ENCODE peak calls at places on chromosomes 4 and X, in nine cellular contexts. D, Y, K, Q, L, H, S, U and Z are unnamed samples. For H3K36me3, the result is how much of the 10 kb centered on the place peaks cover.

GRCh38 chrX:70359458-70359857 is 63.7 kb upstream of the GDPD2 start:
- DNase-seq in U (no peak), D (no peak), K (no peak), L (no peak), Q (no peak), H (no peak), Y (no peak), S (no peak), Z (no peak)

GRCh38 chr4:83219344-83219990 is 65.1 kb downstream of the COQ2 start:
- DNase-seq in K (no peak), U (peak), Q (no peak), S (peak), Y (no peak), L (no peak), D (peak), H (no peak), Z (no peak)

GRCh38 chr4:183499797-183500196 is 5.1 kb upstream of the ING2 start:
- DNase-seq in Y (no peak), H (no peak), D (no peak), Q (no peak), L (no peak), S (no peak), U (no peak), K (no peak), Z (no peak)

GRCh38 chrX:10512258-10512657 is 108.1 kb downstream of the MID1 start:
- DNase-seq in L (no peak), Q (no peak), H (no peak), D (peak), U (no peak), K (no peak), Y (no peak), S (no peak), Z (no peak)

GRCh38 chrX:22105231-22105630 is 73.1 kb downstream of the PHEX start:
- DNase-seq in S (no peak), Y (no peak), U (no peak), Q (no peak), H (no peak), K (no peak), D (no peak), L (no peak), Z (no peak)

GRCh38 chr4:95929448-95930064 is 89.7 kb downstream of the PDHA2 start:
- DNase-seq in Y (no peak), U (no peak), S (no peak), H (no peak), K (no peak), L (no peak), Q (no peak), D (no peak), Z (no peak)

GRCh38 chrX:64195862-64196261 is 9.6 kb downstream of the AMER1 start:
- DNase-seq in L (no peak), D (no peak), K (no peak), U (no peak), H (no peak), Q (no peak), S (no peak), Y (no peak), Z (peak)

GRCh38 chr4:99578679-99579078 is 4.1 kb downstream of the MTTP start:
- DNase-seq in K (no peak), S (no peak), L (no peak), Q (no peak), D (no peak), Y (no peak), H (no peak), U (no peak), Z (no peak)

GRCh38 chr4:20456416-20456815 is 204.7 kb downstream of the SLIT2 start:
- DNase-seq in S (no peak), U (no peak), L (no peak), Q (no peak), Y (no peak), K (no peak), H (no peak), D (no peak), Z (no peak)

GRCh38 chr4:54096563-54096962 is 3.4 kb upstream of the GSX2 start:
- DNase-seq in L (no peak), U (no peak), K (no peak), Q (no peak), H (no peak), Y (no peak), D (no peak), S (no peak), Z (no peak)

GRCh38 chr4:181870326-181870725 is 372.9 kb upstream of the TENM3 start:
- DNase-seq in H (no peak), Y (no peak), S (no peak), U (no peak), K (no peak), Q (no peak), L (no peak), D (peak), Z (no peak)

GRCh38 chrX:139924696-139925094 is 8.2 kb downstream of the ATP11C start:
- DNase-seq in L (no peak), Y (no peak), H (no peak), K (no peak), U (no peak), S (no peak), D (no peak), Q (no peak), Z (no peak)

GRCh38 chr4:23680616-23681518 is 209.0 kb downstream of the PPARGC1A start:
- DNase-seq in L (no peak), U (no peak), Y (no peak), Q (no peak), D (peak), K (no peak), H (no peak), S (no peak), Z (no peak)

GRCh38 chrX:119391279-119391678 is 7.9 kb upstream of the SLC25A43 start:
- DNase-seq in Q (no peak), H (no peak), L (no peak), Y (no peak), D (peak), K (no peak), S (no peak), U (no peak), Z (no peak)

GRCh38 chr4:76430519-76431388 is 4.3 kb upstream of the SHROOM3 start:
- DNase-seq in U (no peak), S (peak), D (peak), L (no peak), Q (no peak), H (no peak), K (no peak), Y (no peak), Z (no peak)

GRCh38 chrX:154728791-154729190 is 22.1 kb downstream of the GAB3 start:
- DNase-seq in Q (no peak), S (no peak), H (no peak), L (no peak), D (no peak), U (no peak), Y (no peak), K (no peak), Z (no peak)

GRCh38 chr4:145851516-145852201 is 87.0 kb downstream of the ZNF827 start:
- DNase-seq in H (no peak), Q (no peak), D (no peak), U (no peak), K (no peak), Y (no peak), L (no peak), S (no peak), Z (no peak)

GRCh38 chrX:41923925-41924693 is 755 bp upstream of the CASK start:
- DNase-seq in H (no peak), L (no peak), Q (no peak), D (peak), U (no peak), Y (no peak), K (no peak), S (no peak), Z (no peak)

GRCh38 chrX:84188320-84188834 is 378 bp upstream of the RPS6KA6 start:
- DNase-seq in D (peak), Q (no peak), L (peak), Y (peak), S (peak), U (peak), K (peak), H (peak), Z (peak)

GRCh38 chr4:184370711-184371389 is 103.5 kb downstream of the IRF2 start:
- DNase-seq in Q (no peak), S (no peak), Y (no peak), H (no peak), U (no peak), D (peak), K (no peak), L (no peak), Z (no peak)

GRCh38 chr4:1826531-1827350 is 29.2 kb downstream of the LETM1 start:
- DNase-seq in L (no peak), Y (no peak), S (no peak), Q (no peak), K (no peak), U (no peak), D (no peak), H (no peak), Z (no peak)

GRCh38 chrX:119802546-119802945 is 11.1 kb upstream of the RPL39 start:
- DNase-seq in Y (no peak), S (no peak), U (no peak), K (no peak), L (no peak), D (no peak), Q (no peak), H (no peak), Z (no peak)

GRCh38 chr4:41318839-41319530 is 62.3 kb downstream of the UCHL1 start:
- DNase-seq in Q (no peak), L (peak), Y (no peak), S (no peak), H (no peak), K (no peak), U (no peak), D (peak), Z (no peak)

GRCh38 chr4:13240066-13240465 is 244.1 kb downstream of the RAB28 start:
- DNase-seq in H (no peak), S (no peak), D (peak), U (no peak), K (no peak), Y (no peak), Q (no peak), L (no peak), Z (no peak)

GRCh38 chr4:24924309-24924781 is 11.5 kb upstream of the CCDC149 start:
- DNase-seq in D (peak), L (no peak), H (no peak), K (no peak), S (no peak), U (peak), Y (no peak), Q (no peak), Z (no peak)

GRCh38 chr4:150251752-150252190 is 173.5 kb downstream of the DCLK2 start:
- DNase-seq in K (no peak), Q (no peak), L (no peak), H (no peak), S (no peak), D (no peak), U (peak), Y (no peak), Z (no peak)

GRCh38 chr4:86870442-86871069 is 21.4 kb upstream of the SLC10A6 start:
- DNase-seq in U (no peak), H (no peak), S (no peak), Y (no peak), K (no peak), Q (no peak), L (no peak), D (no peak), Z (no peak)

GRCh38 chrX:129980043-129980442 is 2.4 kb upstream of the BCORL1 start:
- DNase-seq in D (no peak), Y (peak), S (peak), K (peak), U (peak), H (no peak), L (no peak), Q (no peak), Z (no peak)

GRCh38 chrX:129982300-129983246 is at the start of gene BCORL1:
- DNase-seq in Q (peak), H (peak), K (peak), S (peak), L (peak), U (peak), Y (peak), D (peak), Z (peak)

GRCh38 chrX:129981752-129982299 is 609 bp upstream of the BCORL1 start:
- DNase-seq in H (no peak), U (no peak), Y (no peak), K (no peak), L (no peak), S (no peak), Q (no peak), D (no peak), Z (no peak)

GRCh38 chrX:129980540-129981206 is 1.8 kb upstream of the BCORL1 start:
- DNase-seq in U (peak), H (peak), Y (peak), S (peak), Q (no peak), K (peak), L (peak), D (peak), Z (no peak)

GRCh38 chrX:129981207-129981553 is 1.3 kb upstream of the BCORL1 start:
- DNase-seq in H (no peak), D (no peak), S (no peak), K (no peak), Y (no peak), Q (no peak), L (no peak), U (no peak), Z (no peak)
- H3K36me3 ChIP-seq in H (under half), D (under half), S (under half), K (under half), Y (under half), Q (under half), L (under half), U (under half), Z (under half)

GRCh38 chr4:93396274-93396673 is 432.3 kb upstream of the ATOH1 start:
- DNase-seq in Q (no peak), U (no peak), D (peak), S (no peak), Y (no peak), K (no peak), L (no peak), H (no peak), Z (no peak)
- H3K4me3 ChIP-seq in Q (no peak), U (no peak), D (no peak), S (no peak), Y (no peak), K (no peak), L (no peak), H (no peak), Z (no peak)

DNA sequence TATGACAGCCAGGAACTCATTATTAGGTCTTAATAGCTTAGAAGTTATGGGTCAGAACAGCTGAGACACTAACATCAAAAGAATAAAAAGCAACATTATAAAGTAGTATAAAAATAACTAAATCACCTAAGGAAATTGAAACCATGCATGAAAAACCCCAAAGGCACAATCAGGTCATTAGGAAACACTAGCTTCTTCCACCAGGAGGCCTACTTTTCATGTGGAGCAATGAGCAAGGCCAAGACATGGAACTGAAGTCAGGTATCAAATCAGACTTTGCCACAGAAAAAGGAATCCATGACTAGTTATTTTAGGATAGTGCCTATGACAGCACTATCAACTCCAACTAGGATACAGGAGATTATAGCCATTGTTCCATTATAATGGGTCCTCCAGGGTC is 7.9 kb downstream of the HUWE1 start:
- DNase-seq in L (no peak), U (no peak), D (no peak), H (no peak), S (no peak), K (no peak), Q (no peak), Y (no peak), Z (no peak)
- H3K36me3 ChIP-seq in L (under half), U (under half), D (under half), H (under half), S (under half), K (under half), Q (under half), Y (under half), Z (half or more)

DNA sequence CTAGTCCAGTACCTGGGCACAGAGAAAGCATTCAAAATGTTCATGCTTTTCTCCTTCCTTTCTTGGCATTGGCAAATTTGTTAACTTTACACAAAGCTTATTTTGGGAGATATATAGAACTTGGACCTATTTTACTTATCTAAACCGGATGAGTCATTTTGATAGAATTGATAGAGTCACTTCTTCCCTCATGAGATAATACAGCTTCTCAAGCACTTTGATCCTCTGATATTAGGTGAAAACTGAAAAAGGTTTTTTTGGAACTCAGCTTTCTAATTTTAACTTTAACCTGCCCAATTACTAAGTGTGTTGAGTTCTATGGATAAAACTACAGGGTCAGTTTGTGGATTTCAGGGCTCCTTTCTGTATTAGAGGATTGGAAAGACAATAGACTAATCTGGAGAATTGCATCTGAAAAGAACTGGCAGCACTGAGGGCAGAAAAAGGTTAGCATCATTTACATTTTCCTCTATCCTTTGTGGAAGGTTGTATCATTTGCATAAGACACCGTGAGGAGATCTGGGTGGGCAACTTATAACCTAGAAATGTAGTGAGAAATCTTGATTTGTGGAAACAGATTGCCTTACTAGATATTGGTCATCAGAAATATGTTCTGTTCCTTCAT is 2.4 kb downstream of the WDR44 start:
- DNase-seq in H (no peak), U (no peak), S (no peak), L (no peak), Y (no peak), K (no peak), Q (no peak), D (no peak), Z (no peak)
- H3K4me3 ChIP-seq in H (no peak), U (peak), S (peak), L (peak), Y (peak), K (no peak), Q (peak), D (peak), Z (peak)

GRCh38 chrX:142613403-142613802 is 408.3 kb upstream of the MAGEC2 start:
- DNase-seq in Q (no peak), L (no peak), H (no peak), Y (no peak), K (no peak), D (no peak), S (no peak), U (no peak), Z (no peak)
- H3K36me3 ChIP-seq in Q (under half), L (under half), H (under half), Y (under half), K (under half), D (under half), S (under half), U (under half), Z (under half)

GRCh38 chr4:156968479-156968984 is 3.1 kb downstream of the PDGFC start:
- DNase-seq in L (peak), Y (peak), K (no peak), D (peak), H (peak), U (no peak), Q (no peak), S (no peak), Z (peak)
- H3K4me3 ChIP-seq in L (peak), Y (peak), K (no peak), D (peak), H (peak), U (peak), Q (peak), S (no peak), Z (no peak)

DNA sequence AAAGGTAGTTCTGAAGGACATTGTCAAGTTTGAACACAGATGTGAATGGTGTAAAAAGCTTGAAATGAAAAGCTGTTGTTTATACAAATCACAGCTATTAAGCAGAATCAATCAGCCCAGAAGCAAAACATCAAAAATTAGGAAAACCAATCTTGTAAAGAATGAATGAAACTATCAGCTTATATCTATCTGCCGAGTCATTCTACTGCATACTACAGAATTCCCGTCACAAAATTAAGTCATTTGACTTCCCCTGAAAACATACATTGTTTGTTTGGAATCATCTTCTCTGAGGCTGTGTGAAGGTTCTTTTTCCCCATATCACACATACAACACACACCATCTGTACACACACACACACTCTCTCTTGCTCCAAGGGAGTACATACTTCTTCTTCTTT is 80.3 kb downstream of the RFC1 start:
- DNase-seq in S (no peak), Q (no peak), H (no peak), U (no peak), D (no peak), Y (no peak), L (no peak), K (no peak), Z (no peak)
- H3K36me3 ChIP-seq in S (under half), Q (half or more), H (under half), U (half or more), D (under half), Y (under half), L (half or more), K (under half), Z (under half)

DNA sequence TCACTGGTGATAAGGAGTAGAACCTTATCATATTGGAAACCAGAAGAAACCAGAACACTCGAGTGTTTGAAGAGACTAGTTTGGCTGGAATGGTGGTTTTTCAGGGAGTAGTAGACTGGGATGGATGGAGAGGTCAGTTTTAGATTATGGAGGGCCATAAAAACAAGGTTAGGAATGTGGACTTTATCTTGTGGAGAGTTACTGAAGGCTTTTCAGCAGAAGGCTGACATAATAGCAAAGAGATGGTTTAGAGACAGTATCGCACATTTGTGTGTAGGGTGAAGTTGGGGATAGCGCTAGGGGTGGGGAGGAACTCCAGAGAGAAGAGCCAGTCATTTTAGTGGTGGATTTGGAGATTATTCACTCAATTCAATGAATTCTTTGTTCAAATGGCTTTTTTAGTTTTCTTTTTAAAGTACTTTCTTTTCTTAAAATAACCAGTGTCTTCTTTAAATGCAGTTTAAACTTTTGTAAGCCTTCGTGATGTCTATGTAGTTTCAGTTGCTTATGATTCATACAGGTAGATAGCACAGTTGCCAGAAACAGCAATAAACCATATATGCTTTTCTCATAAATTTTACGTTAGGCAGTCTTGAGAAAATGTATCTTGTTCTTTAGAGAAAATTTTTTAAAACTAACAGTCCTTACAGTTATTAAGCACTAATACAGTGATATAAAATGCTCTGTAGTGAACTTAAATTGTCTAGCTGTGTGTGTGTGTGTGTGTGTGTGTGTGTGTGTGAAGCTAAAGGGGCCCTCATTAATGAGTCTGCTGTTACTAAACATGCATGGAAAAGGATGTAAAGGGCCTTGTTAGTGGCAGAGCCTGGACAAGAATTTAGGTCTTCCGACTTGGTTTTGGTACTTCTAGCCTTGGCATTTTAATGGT is 3.8 kb downstream of the ARHGAP10 start:
- DNase-seq in L (no peak), D (peak), Y (no peak), H (no peak), Q (no peak), U (no peak), K (no peak), S (peak), Z (no peak)
- H3K4me3 ChIP-seq in L (peak), D (peak), Y (peak), H (peak), Q (peak), U (no peak), K (no peak), S (peak), Z (no peak)

GRCh38 chr4:94253036-94253435 is 45.4 kb downstream of the SMARCAD1 start:
- DNase-seq in S (no peak), Q (no peak), K (no peak), H (no peak), U (no peak), Y (no peak), D (peak), L (no peak), Z (no peak)
- H3K36me3 ChIP-seq in S (under half), Q (under half), K (under half), H (under half), U (under half), Y (under half), D (under half), L (under half), Z (under half)